ENCODE peak calls at places on chromosomes 6 and 20, in six cellular contexts. One of them, this sample, is unnamed.

GRCh38 chr20:4946585-4947378 is 54.5 kb downstream of the SLC23A2 start:
- DNase-seq in NCI-H2081: no peak
- DNase-seq in NCI-H2029 treated with DMSO at 0.1 percent for 48 hours: no peak
- DNase-seq in mucosa of gallbladder: no peak
- DNase-seq in naive thymus-derived CD8-positive, alpha-beta T cell: no peak
- DNase-seq in NCI-H1436: no peak
- DNase-seq in this sample: no peak

GRCh38 chr20:46666306-46666705 is 15.0 kb upstream of the SLC13A3 start:
- DNase-seq in NCI-H2081: no peak
- DNase-seq in NCI-H2029 treated with DMSO at 0.1 percent for 48 hours: no peak
- DNase-seq in mucosa of gallbladder: no peak
- DNase-seq in naive thymus-derived CD8-positive, alpha-beta T cell: no peak
- DNase-seq in NCI-H1436: no peak
- DNase-seq in this sample: no peak

GRCh38 chr6:105492706-105493673 is 90.1 kb upstream of the PREP start:
- DNase-seq in NCI-H2081: no peak
- DNase-seq in NCI-H2029 treated with DMSO at 0.1 percent for 48 hours: no peak
- DNase-seq in mucosa of gallbladder: no peak
- DNase-seq in naive thymus-derived CD8-positive, alpha-beta T cell: no peak
- DNase-seq in NCI-H1436: no peak
- DNase-seq in this sample: no peak

GRCh38 chr6:16437984-16438383 is 199.6 kb downstream of the GMPR start:
- DNase-seq in NCI-H2081: no peak
- DNase-seq in NCI-H2029 treated with DMSO at 0.1 percent for 48 hours: no peak
- DNase-seq in mucosa of gallbladder: no peak
- DNase-seq in naive thymus-derived CD8-positive, alpha-beta T cell: no peak
- DNase-seq in NCI-H1436: no peak
- DNase-seq in this sample: no peak

GRCh38 chr6:34067814-34068213 is 78.1 kb downstream of the GRM4 start:
- DNase-seq in NCI-H2081: no peak
- DNase-seq in NCI-H2029 treated with DMSO at 0.1 percent for 48 hours: no peak
- DNase-seq in mucosa of gallbladder: no peak
- DNase-seq in naive thymus-derived CD8-positive, alpha-beta T cell: peak
- DNase-seq in NCI-H1436: no peak
- DNase-seq in this sample: no peak

GRCh38 chr20:16392346-16392745 is 180.9 kb downstream of the KIF16B start:
- DNase-seq in NCI-H2081: no peak
- DNase-seq in NCI-H2029 treated with DMSO at 0.1 percent for 48 hours: no peak
- DNase-seq in mucosa of gallbladder: no peak
- DNase-seq in naive thymus-derived CD8-positive, alpha-beta T cell: no peak
- DNase-seq in NCI-H1436: no peak
- DNase-seq in this sample: no peak

GRCh38 chr6:165843121-165843520 is 180.1 kb upstream of the PDE10A start:
- DNase-seq in NCI-H2081: no peak
- DNase-seq in NCI-H2029 treated with DMSO at 0.1 percent for 48 hours: no peak
- DNase-seq in mucosa of gallbladder: no peak
- DNase-seq in naive thymus-derived CD8-positive, alpha-beta T cell: no peak
- DNase-seq in NCI-H1436: no peak
- DNase-seq in this sample: no peak

GRCh38 chr6:27188206-27188884 is 59.2 kb upstream of the PRSS16 start:
- DNase-seq in NCI-H2081: peak
- DNase-seq in NCI-H2029 treated with DMSO at 0.1 percent for 48 hours: no peak
- DNase-seq in mucosa of gallbladder: peak
- DNase-seq in naive thymus-derived CD8-positive, alpha-beta T cell: peak
- DNase-seq in NCI-H1436: no peak
- DNase-seq in this sample: peak

GRCh38 chr6:88725111-88725711 is 238.2 kb downstream of the RNGTT start:
- DNase-seq in NCI-H2081: peak
- DNase-seq in NCI-H2029 treated with DMSO at 0.1 percent for 48 hours: no peak
- DNase-seq in mucosa of gallbladder: no peak
- DNase-seq in naive thymus-derived CD8-positive, alpha-beta T cell: no peak
- DNase-seq in NCI-H1436: no peak
- DNase-seq in this sample: no peak

GRCh38 chr6:73657201-73657600 is 3.4 kb upstream of the SLC17A5 start:
- DNase-seq in NCI-H2081: no peak
- DNase-seq in NCI-H2029 treated with DMSO at 0.1 percent for 48 hours: no peak
- DNase-seq in mucosa of gallbladder: no peak
- DNase-seq in naive thymus-derived CD8-positive, alpha-beta T cell: no peak
- DNase-seq in NCI-H1436: no peak
- DNase-seq in this sample: no peak

GRCh38 chr6:32972353-32973143 is 4.2 kb downstream of the BRD2 start:
- DNase-seq in NCI-H2081: no peak
- DNase-seq in NCI-H2029 treated with DMSO at 0.1 percent for 48 hours: peak
- DNase-seq in mucosa of gallbladder: peak
- DNase-seq in naive thymus-derived CD8-positive, alpha-beta T cell: peak
- DNase-seq in NCI-H1436: peak
- DNase-seq in this sample: no peak

GRCh38 chr6:8157839-8158238 is 55.5 kb upstream of the EEF1E1 start:
- DNase-seq in NCI-H2081: no peak
- DNase-seq in NCI-H2029 treated with DMSO at 0.1 percent for 48 hours: no peak
- DNase-seq in mucosa of gallbladder: peak
- DNase-seq in naive thymus-derived CD8-positive, alpha-beta T cell: no peak
- DNase-seq in NCI-H1436: no peak
- DNase-seq in this sample: no peak

GRCh38 chr6:156585859-156586258 is 191.3 kb upstream of the ARID1B start:
- DNase-seq in NCI-H2081: no peak
- DNase-seq in NCI-H2029 treated with DMSO at 0.1 percent for 48 hours: peak
- DNase-seq in mucosa of gallbladder: no peak
- DNase-seq in naive thymus-derived CD8-positive, alpha-beta T cell: no peak
- DNase-seq in NCI-H1436: peak
- DNase-seq in this sample: no peak

GRCh38 chr20:1370548-1371110 is 22.2 kb downstream of the FKBP1A start:
- DNase-seq in NCI-H2081: no peak
- DNase-seq in NCI-H2029 treated with DMSO at 0.1 percent for 48 hours: no peak
- DNase-seq in mucosa of gallbladder: no peak
- DNase-seq in naive thymus-derived CD8-positive, alpha-beta T cell: no peak
- DNase-seq in NCI-H1436: no peak
- DNase-seq in this sample: no peak

GRCh38 chr6:3442444-3443220 is 14.2 kb downstream of the SLC22A23 start:
- DNase-seq in NCI-H2081: no peak
- DNase-seq in NCI-H2029 treated with DMSO at 0.1 percent for 48 hours: no peak
- DNase-seq in mucosa of gallbladder: no peak
- DNase-seq in naive thymus-derived CD8-positive, alpha-beta T cell: no peak
- DNase-seq in NCI-H1436: no peak
- DNase-seq in this sample: peak

GRCh38 chr20:62476074-62476838 is 461 bp upstream of the GATA5 start:
- DNase-seq in NCI-H2081: no peak
- DNase-seq in NCI-H2029 treated with DMSO at 0.1 percent for 48 hours: no peak
- DNase-seq in mucosa of gallbladder: no peak
- DNase-seq in naive thymus-derived CD8-positive, alpha-beta T cell: no peak
- DNase-seq in NCI-H1436: no peak
- DNase-seq in this sample: no peak

GRCh38 chr20:17806739-17807441 is 107.1 kb downstream of the BANF2 start:
- DNase-seq in NCI-H2081: no peak
- DNase-seq in NCI-H2029 treated with DMSO at 0.1 percent for 48 hours: no peak
- DNase-seq in mucosa of gallbladder: peak
- DNase-seq in naive thymus-derived CD8-positive, alpha-beta T cell: no peak
- DNase-seq in NCI-H1436: no peak
- DNase-seq in this sample: no peak

GRCh38 chr20:59253779-59254319 is 46.6 kb upstream of the EDN3 start:
- DNase-seq in NCI-H2081: no peak
- DNase-seq in NCI-H2029 treated with DMSO at 0.1 percent for 48 hours: no peak
- DNase-seq in mucosa of gallbladder: no peak
- DNase-seq in naive thymus-derived CD8-positive, alpha-beta T cell: peak
- DNase-seq in NCI-H1436: no peak
- DNase-seq in this sample: no peak

GRCh38 chr6:1538348-1538747 is 71.4 kb upstream of the FOXC1 start:
- DNase-seq in NCI-H2081: no peak
- DNase-seq in NCI-H2029 treated with DMSO at 0.1 percent for 48 hours: no peak
- DNase-seq in mucosa of gallbladder: no peak
- DNase-seq in naive thymus-derived CD8-positive, alpha-beta T cell: no peak
- DNase-seq in NCI-H1436: no peak
- DNase-seq in this sample: no peak

GRCh38 chr6:15996030-15996429 is 132.9 kb upstream of the MYLIP start:
- DNase-seq in NCI-H2081: no peak
- DNase-seq in NCI-H2029 treated with DMSO at 0.1 percent for 48 hours: no peak
- DNase-seq in mucosa of gallbladder: no peak
- DNase-seq in naive thymus-derived CD8-positive, alpha-beta T cell: no peak
- DNase-seq in NCI-H1436: no peak
- DNase-seq in this sample: no peak

GRCh38 chr6:154403803-154404202 is 47.2 kb upstream of the IPCEF1 start:
- DNase-seq in NCI-H2081: no peak
- DNase-seq in NCI-H2029 treated with DMSO at 0.1 percent for 48 hours: peak
- DNase-seq in mucosa of gallbladder: no peak
- DNase-seq in naive thymus-derived CD8-positive, alpha-beta T cell: no peak
- DNase-seq in NCI-H1436: peak
- DNase-seq in this sample: no peak

GRCh38 chr6:136774228-136775041 is 17.8 kb downstream of the MAP3K5 start:
- DNase-seq in NCI-H2081: no peak
- DNase-seq in NCI-H2029 treated with DMSO at 0.1 percent for 48 hours: no peak
- DNase-seq in mucosa of gallbladder: no peak
- DNase-seq in naive thymus-derived CD8-positive, alpha-beta T cell: no peak
- DNase-seq in NCI-H1436: no peak
- DNase-seq in this sample: peak

GRCh38 chr20:63955281-63955845 is 853 bp downstream of the UCKL1 start:
- DNase-seq in NCI-H2081: no peak
- DNase-seq in NCI-H2029 treated with DMSO at 0.1 percent for 48 hours: no peak
- DNase-seq in mucosa of gallbladder: no peak
- DNase-seq in naive thymus-derived CD8-positive, alpha-beta T cell: peak
- DNase-seq in NCI-H1436: peak
- DNase-seq in this sample: no peak